ENCODE peak calls at places on chromosomes 7 and 10, in four cellular contexts. N, U, C and M are unnamed samples.

GRCh38 chr10:102669206-102670064 is 25.2 kb downstream of the TRIM8 start:
- DNase-seq in U (peak; percentile 58), C (no peak), N (no peak), M (peak; percentile 58)

GRCh38 chr10:29600067-29600466 is 34.7 kb downstream of the SVIL start:
- DNase-seq in U (no peak), C (no peak), N (no peak), M (no peak)

GRCh38 chr7:134552105-134552504 is 3.2 kb downstream of the AKR1B15 start:
- DNase-seq in N (no peak), U (peak; percentile 8), C (no peak), M (peak; percentile 30)

GRCh38 chr10:86263209-86263608 is 103.4 kb downstream of the GRID1 start:
- DNase-seq in U (no peak), C (peak; percentile 5), N (no peak), M (no peak)

GRCh38 chr7:45677311-45677900 is 103.2 kb downstream of the ADCY1 start:
- DNase-seq in C (no peak), U (no peak), N (no peak), M (no peak)

GRCh38 chr10:68406815-68407585 is at the start of gene RUFY2:
- DNase-seq in C (peak; percentile 82), N (peak; percentile 88), U (peak; percentile 84), M (peak; percentile 67)

GRCh38 chr7:97200043-97200442 is 82.5 kb downstream of the SDHAF3 start:
- DNase-seq in U (no peak), C (no peak), N (no peak), M (no peak)

GRCh38 chr10:67224553-67224952 is 298.7 kb downstream of the LRRTM3 start:
- DNase-seq in U (no peak), N (no peak), C (no peak), M (no peak)

GRCh38 chr10:71623098-71623985 is 96.2 kb downstream of the C10orf105 start:
- DNase-seq in U (peak; percentile 42), N (peak; percentile 51), C (no peak), M (peak; percentile 30)

GRCh38 chr7:55508301-55509011 is 63.8 kb downstream of the VOPP1 start:
- DNase-seq in C (no peak), N (no peak), U (no peak), M (no peak)

GRCh38 chr10:101030492-101031127 is 319 bp downstream of the PDZD7 start:
- DNase-seq in C (no peak), U (no peak), N (no peak), M (no peak)

GRCh38 chr10:118594392-118595063 is 920 bp downstream of the PRLHR start:
- DNase-seq in C (peak; percentile 72), U (no peak), N (peak; percentile 69), M (peak; percentile 54)

GRCh38 chr10:132494831-132495230 is 42.8 kb upstream of the INPP5A start:
- DNase-seq in U (no peak), C (no peak), N (no peak), M (no peak)

GRCh38 chr10:48497965-48498770 is 106.7 kb downstream of the ARHGAP22 start:
- DNase-seq in C (no peak), U (no peak), N (no peak), M (no peak)

GRCh38 chr10:127802532-127803055 is 65.6 kb downstream of the FOXI2 start:
- DNase-seq in C (no peak), U (no peak), N (no peak), M (no peak)

GRCh38 chr10:22258471-22258870 is 40.7 kb upstream of the EBLN1 start:
- DNase-seq in C (no peak), N (no peak), U (no peak), M (no peak)

GRCh38 chr10:79022565-79023488 is 45.9 kb upstream of the ZMIZ1 start:
- DNase-seq in N (peak; percentile 90), U (peak; percentile 56), C (no peak), M (peak; percentile 91)

GRCh38 chr10:84743483-84743882 is 415.1 kb downstream of the CCSER2 start:
- DNase-seq in U (peak; percentile 15), C (no peak), N (no peak), M (no peak)